ENCODE peak calls at places on chromosomes 13 and 19, in eight cellular contexts. R is upper lobe of left lung, A is suprapubic skin, B is breast epithelium, J is stomach, M is vagina, O is transverse colon, D is sigmoid colon. Q is an unnamed sample.
A peak's percentile ranks its signal among the peaks of the same experiment; 100 is the strongest.

GRCh38 chr19:11268783-11269267 is 6.5 kb upstream of the DOCK6 start:
- DNase-seq in R (peak; percentile 59), A (no peak), B (no peak), J (peak; percentile 53), M (no peak), O (peak; percentile 30), D (peak; percentile 91), Q (peak; percentile 80)

GRCh38 chr13:75385708-75386083 is 96.3 kb downstream of the TBC1D4 start:
- DNase-seq in R (no peak), A (no peak), B (no peak), J (no peak), M (no peak), O (no peak), D (no peak), Q (no peak)

GRCh38 chr13:84896128-84896527 is 903.1 kb downstream of the SLITRK6 start:
- DNase-seq in R (no peak), A (no peak), B (no peak), J (no peak), M (no peak), O (peak; percentile 11), D (no peak), Q (no peak)

GRCh38 chr13:75689686-75690085 is 53.6 kb downstream of the LMO7 start:
- DNase-seq in R (no peak), A (no peak), B (no peak), J (no peak), M (no peak), O (no peak), D (no peak), Q (no peak)

GRCh38 chr19:51364200-51365106 is 1.7 kb downstream of the ETFB start:
- DNase-seq in R (no peak), A (no peak), B (no peak), J (no peak), M (no peak), O (no peak), D (no peak), Q (no peak)

GRCh38 chr13:48400090-48400694 is 12.7 kb downstream of the LPAR6 start:
- DNase-seq in R (no peak), A (no peak), B (no peak), J (no peak), M (no peak), O (no peak), D (no peak), Q (no peak)

GRCh38 chr13:101307181-101307701 is 109.1 kb downstream of the NALCN start:
- DNase-seq in R (no peak), A (no peak), B (no peak), J (no peak), M (no peak), O (no peak), D (no peak), Q (no peak)

GRCh38 chr13:45536224-45536623 is 71.5 kb downstream of the COG3 start:
- DNase-seq in R (no peak), A (no peak), B (no peak), J (no peak), M (no peak), O (no peak), D (no peak), Q (no peak)

GRCh38 chr13:31225180-31225579 is 25.4 kb downstream of the B3GLCT start:
- DNase-seq in R (no peak), A (no peak), B (no peak), J (no peak), M (no peak), O (no peak), D (no peak), Q (no peak)

GRCh38 chr19:15180451-15181390 is 20.1 kb downstream of the NOTCH3 start:
- DNase-seq in R (peak; percentile 45), A (no peak), B (no peak), J (peak; percentile 70), M (no peak), O (peak; percentile 51), D (no peak), Q (peak; percentile 67)

GRCh38 chr19:48997972-48998371 is 4.3 kb downstream of the RUVBL2 start:
- DNase-seq in R (peak; percentile 33), A (no peak), B (no peak), J (peak; percentile 56), M (no peak), O (peak; percentile 62), D (no peak), Q (no peak)

GRCh38 chr19:55119053-55119452 is 1.6 kb upstream of the PPP1R12C start:
- DNase-seq in R (no peak), A (no peak), B (no peak), J (no peak), M (no peak), O (no peak), D (no peak), Q (no peak)

GRCh38 chr19:46482645-46483044 is 11.3 kb upstream of the PNMA8A start:
- DNase-seq in R (no peak), A (no peak), B (no peak), J (no peak), M (no peak), O (no peak), D (no peak), Q (no peak)

GRCh38 chr19:19403373-19403901 is 2.0 kb upstream of the GATAD2A start:
- DNase-seq in R (peak; percentile 36), A (no peak), B (no peak), J (no peak), M (no peak), O (no peak), D (no peak), Q (peak; percentile 72)

GRCh38 chr19:18225702-18226468 is at the start of gene PDE4C:
- DNase-seq in R (no peak), A (no peak), B (no peak), J (no peak), M (no peak), O (no peak), D (peak; percentile 74), Q (peak; percentile 75)

GRCh38 chr13:113029487-113030258 is 60.7 kb downstream of the MCF2L start:
- DNase-seq in R (no peak), A (no peak), B (no peak), J (peak; percentile 53), M (no peak), O (peak; percentile 37), D (no peak), Q (no peak)

GRCh38 chr13:112897956-112898785 is 70.8 kb upstream of the MCF2L start:
- DNase-seq in R (peak; percentile 18), A (no peak), B (peak; percentile 46), J (no peak), M (no peak), O (no peak), D (peak; percentile 56), Q (peak; percentile 72)

GRCh38 chr19:49437231-49437630 is 4.1 kb downstream of the SLC17A7 start:
- DNase-seq in R (no peak), A (no peak), B (no peak), J (no peak), M (no peak), O (no peak), D (no peak), Q (no peak)

DNA sequence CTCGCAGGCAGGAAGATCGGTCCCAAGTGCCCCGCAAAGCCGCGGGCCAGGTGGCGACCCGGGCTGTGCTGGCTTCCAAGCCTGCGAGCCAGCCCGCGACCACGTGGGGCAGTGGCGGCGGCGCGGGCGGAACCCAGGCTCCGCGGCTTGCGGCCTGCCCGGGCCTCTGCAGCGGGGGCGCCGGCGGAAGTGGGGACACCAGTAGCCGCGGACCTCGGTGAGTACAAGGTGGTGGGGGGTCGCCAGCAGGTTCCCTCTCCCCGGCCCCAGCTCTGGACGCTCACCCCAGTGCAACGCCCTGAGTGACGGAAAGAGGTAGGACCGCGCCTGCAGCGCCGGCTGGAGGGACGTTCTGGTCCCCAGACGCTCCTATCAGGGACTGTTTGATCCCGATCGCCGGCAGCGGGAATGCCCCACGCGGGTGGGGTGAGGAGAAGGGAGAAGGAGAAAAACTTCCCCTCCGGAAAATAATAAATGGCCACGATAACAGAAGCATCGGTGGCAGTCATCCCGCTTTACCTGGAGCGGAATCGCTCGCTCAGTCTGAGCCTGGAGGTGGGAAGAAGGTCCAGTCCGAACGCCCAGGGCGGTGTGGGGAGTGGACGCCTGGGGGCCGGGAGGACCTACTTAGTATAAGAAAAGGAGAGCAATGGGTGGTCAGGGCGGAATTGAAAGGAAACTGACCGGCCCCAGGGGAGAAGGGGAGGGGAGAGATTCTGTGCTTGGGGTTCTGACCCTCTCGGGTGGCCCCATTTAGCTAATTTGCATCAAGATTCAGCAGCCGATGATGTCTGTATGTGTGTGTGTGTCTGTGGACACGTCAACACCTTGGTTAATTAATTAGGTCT is at the start of gene GEMIN7:
- DNase-seq in R (peak; percentile 82), A (peak; percentile 89), B (peak; percentile 77), J (peak; percentile 84), M (no peak), O (peak; percentile 79), D (peak; percentile 87), Q (peak; percentile 94)
- TF ChIP-seq POLR2AphosphoS5 in R (peak; percentile 67), A (no peak), B (peak; percentile 61), J (peak; percentile 69), M (no peak), O (no peak), D (peak; percentile 62), Q (peak; percentile 84)

DNA sequence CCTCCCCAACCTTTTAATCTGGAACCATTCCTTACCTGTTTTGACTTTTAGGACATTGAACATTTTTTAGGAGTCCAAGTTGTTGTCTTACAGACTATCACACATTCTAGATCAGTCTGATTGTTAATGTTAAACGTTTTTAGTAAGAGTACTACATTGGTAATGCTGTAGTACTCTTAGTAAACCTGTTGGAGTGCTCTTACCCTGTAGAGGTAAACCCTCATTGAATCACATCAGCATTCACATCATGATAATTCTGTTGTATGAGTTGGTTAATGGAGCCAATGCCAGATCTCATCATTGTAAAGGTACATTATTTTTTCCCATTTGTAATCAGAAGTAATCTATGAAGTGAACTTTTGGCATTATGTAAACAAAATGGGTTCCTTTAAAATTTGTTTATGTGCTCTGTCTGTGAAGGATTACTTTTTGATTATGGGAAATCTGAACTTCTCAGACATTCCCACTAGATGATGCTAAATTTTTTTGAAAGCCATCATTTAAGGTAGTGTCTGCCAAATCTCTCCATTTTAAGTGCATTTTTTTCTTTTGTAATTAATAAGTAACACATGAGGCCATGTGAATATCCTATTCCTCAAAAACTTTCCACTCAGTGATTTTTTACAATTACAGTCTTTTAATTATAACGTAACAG is 55.2 kb downstream of the VWA8 start:
- DNase-seq in R (no peak), A (no peak), B (no peak), J (no peak), M (no peak), O (no peak), D (no peak), Q (no peak)
- TF ChIP-seq CTCF in R (peak; percentile 49), A (peak; percentile 13), B (peak; percentile 39), J (no peak), M (peak; percentile 32), O (peak; percentile 53), D (peak; percentile 32), Q (peak; percentile 26)

DNA sequence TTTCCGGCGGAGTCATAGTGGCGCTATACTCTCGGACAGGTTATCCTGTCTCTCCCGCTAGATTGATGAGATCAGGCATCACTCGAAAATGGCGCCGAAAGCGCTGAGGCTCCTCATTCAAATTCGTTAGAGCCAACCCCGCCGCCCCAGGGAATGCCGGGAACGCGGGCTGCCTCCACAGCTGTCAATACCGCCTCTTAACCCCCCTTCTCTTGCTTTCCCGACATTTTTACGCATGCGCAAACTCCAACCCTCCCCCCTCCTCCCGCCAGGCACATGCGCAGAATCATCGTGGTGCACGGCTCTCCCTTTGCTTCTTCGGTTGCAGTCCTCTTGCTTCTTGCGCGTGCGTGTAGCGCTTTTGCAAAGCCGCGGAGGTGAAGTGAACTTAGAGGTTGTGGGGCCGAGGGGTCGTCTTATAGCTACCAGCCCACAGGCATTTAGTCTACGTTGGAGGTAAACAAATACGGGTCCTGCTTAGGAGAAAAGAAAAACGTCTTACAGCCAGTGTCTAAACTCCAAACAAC is 66.7 kb downstream of the KCNRG start:
- DNase-seq in R (peak; percentile 98), A (peak; percentile 99), B (peak; percentile 98), J (peak; percentile 98), M (peak; percentile 99), O (peak; percentile 99), D (peak; percentile 99), Q (peak; percentile 99)
- TF ChIP-seq POLR2A in R (no peak), A (no peak), B (no peak), J (no peak), M (no peak), O (peak; percentile 62), D (no peak), Q (peak; percentile 3)

GRCh38 chr13:97583884-97584497 is 150.0 kb downstream of the RAP2A start:
- DNase-seq in R (no peak), A (no peak), B (no peak), J (no peak), M (no peak), O (no peak), D (no peak), Q (no peak)
- TF ChIP-seq POLR2AphosphoS5 in R (no peak), A (no peak), B (no peak), J (no peak), M (no peak), O (no peak), D (no peak), Q (no peak)

Q was measured in spleen.